ENCODE peak calls at places on chromosomes 6 and 20, in eight cellular contexts. F is stromal cell of bone marrow; G is stimulated activated CD4-positive, alpha-beta T cell treated with anti-CD3 and anti-CD28 coated beads, Interleukin-15, amount 100 ng/mL, for 48 hours; E is NCI-H2081; L is RWPE1; A is AG08395; Q is left kidney; Z is activated naive CD4-positive, alpha-beta T cell treated with anti-CD3 and anti-CD28 coated beads for 36 hours. V is an unnamed sample.

GRCh38 chr6:144415835-144416237 is 130.7 kb downstream of the UTRN start:
- DNase-seq in F (peak), G (no peak), E (no peak), L (peak), A (peak), Q (no peak), Z (no peak), V (no peak)

GRCh38 chr20:609371-609964 is 641 bp downstream of the TCF15 start:
- DNase-seq in F (no peak), G (no peak), E (peak), L (no peak), A (no peak), Q (peak), Z (no peak), V (peak)

GRCh38 chr6:116456927-116457326 is 4.2 kb upstream of the CALHM6 start:
- DNase-seq in F (no peak), G (no peak), E (no peak), L (no peak), A (no peak), Q (no peak), Z (no peak), V (no peak)

GRCh38 chr20:8796088-8796665 is 272.7 kb upstream of the PLCB4 start:
- DNase-seq in F (peak), G (no peak), E (no peak), L (no peak), A (peak), Q (no peak), Z (no peak), V (no peak)

GRCh38 chr6:111618407-111618806 is 12.7 kb upstream of the TRAF3IP2 start:
- DNase-seq in F (no peak), G (no peak), E (no peak), L (no peak), A (no peak), Q (no peak), Z (no peak), V (no peak)

GRCh38 chr6:105545206-105545920 is 142.5 kb upstream of the PREP start:
- DNase-seq in F (no peak), G (no peak), E (no peak), L (no peak), A (no peak), Q (no peak), Z (no peak), V (no peak)

GRCh38 chr20:51128198-51128597 is 105.3 kb upstream of the KCNG1 start:
- DNase-seq in F (peak), G (no peak), E (no peak), L (peak), A (peak), Q (peak), Z (peak), V (no peak)

GRCh38 chr6:146582857-146583256 is 15.9 kb upstream of the ADGB start:
- DNase-seq in F (no peak), G (no peak), E (peak), L (no peak), A (no peak), Q (no peak), Z (no peak), V (peak)

GRCh38 chr6:166474721-166475565 is 92.2 kb upstream of the MPC1 start:
- DNase-seq in F (no peak), G (no peak), E (no peak), L (no peak), A (peak), Q (no peak), Z (no peak), V (no peak)

GRCh38 chr20:1062334-1063015 is 55.9 kb upstream of the PSMF1 start:
- DNase-seq in F (peak), G (no peak), E (no peak), L (no peak), A (no peak), Q (peak), Z (no peak), V (peak)

GRCh38 chr6:132893772-132894490 is 79.6 kb downstream of the RPS12 start:
- DNase-seq in F (no peak), G (no peak), E (no peak), L (no peak), A (no peak), Q (no peak), Z (no peak), V (no peak)

GRCh38 chr6:21348462-21349195 is 244.9 kb upstream of the SOX4 start:
- DNase-seq in F (peak), G (no peak), E (peak), L (no peak), A (peak), Q (peak), Z (no peak), V (peak)

GRCh38 chr20:17758512-17758911 is 58.7 kb downstream of the BANF2 start:
- DNase-seq in F (no peak), G (no peak), E (no peak), L (no peak), A (no peak), Q (no peak), Z (no peak), V (no peak)

GRCh38 chr6:107624541-107624940 is 134.6 kb downstream of the SOBP start:
- DNase-seq in F (no peak), G (no peak), E (no peak), L (peak), A (no peak), Q (no peak), Z (no peak), V (peak)

GRCh38 chr6:43668151-43669028 is 19.2 kb downstream of the MRPS18A start:
- DNase-seq in F (no peak), G (peak), E (peak), L (no peak), A (peak), Q (peak), Z (peak), V (peak)

GRCh38 chr20:57774111-57774880 is 64.5 kb upstream of the PMEPA1 start:
- DNase-seq in F (no peak), G (no peak), E (no peak), L (no peak), A (no peak), Q (no peak), Z (no peak), V (no peak)

GRCh38 chr20:44532981-44533331 is 11.1 kb upstream of the SERINC3 start:
- DNase-seq in F (no peak), G (no peak), E (no peak), L (no peak), A (no peak), Q (no peak), Z (peak), V (no peak)

GRCh38 chr20:9019833-9020232 is 49.1 kb upstream of the PLCB4 start:
- DNase-seq in F (no peak), G (no peak), E (no peak), L (no peak), A (no peak), Q (no peak), Z (no peak), V (no peak)

GRCh38 chr20:9555781-9556180 is 41.4 kb downstream of the LAMP5 start:
- DNase-seq in F (peak), G (no peak), E (no peak), L (peak), A (no peak), Q (no peak), Z (no peak), V (no peak)

GRCh38 chr6:83442752-83443151 is 11.9 kb upstream of the ME1 start:
- DNase-seq in F (peak), G (no peak), E (no peak), L (no peak), A (peak), Q (no peak), Z (no peak), V (no peak)

GRCh38 chr6:27505209-27506027 is 32.5 kb upstream of the ZNF184 start:
- DNase-seq in F (no peak), G (peak), E (peak), L (peak), A (peak), Q (peak), Z (peak), V (peak)

GRCh38 chr20:20096421-20096820 is 44.1 kb downstream of the CFAP61 start:
- DNase-seq in F (no peak), G (no peak), E (peak), L (no peak), A (no peak), Q (no peak), Z (no peak), V (peak)

GRCh38 chr20:56572178-56572577 is 39.1 kb downstream of the FAM209B start:
- DNase-seq in F (no peak), G (no peak), E (no peak), L (no peak), A (no peak), Q (no peak), Z (no peak), V (no peak)

GRCh38 chr20:1879369-1879768 is 15.8 kb upstream of the SIRPA start:
- DNase-seq in F (no peak), G (no peak), E (no peak), L (no peak), A (no peak), Q (peak), Z (no peak), V (no peak)

GRCh38 chr6:88494401-88495140 is 328.4 kb upstream of the CNR1 start:
- DNase-seq in F (no peak), G (no peak), E (no peak), L (no peak), A (no peak), Q (no peak), Z (no peak), V (peak)

GRCh38 chr20:63628246-63628975 is 1.5 kb upstream of the GMEB2 start:
- DNase-seq in F (peak), G (no peak), E (peak), L (peak), A (peak), Q (peak), Z (peak), V (peak)

GRCh38 chr6:43870660-43871061 is 100.7 kb downstream of the VEGFA start:
- DNase-seq in F (no peak), G (no peak), E (no peak), L (no peak), A (no peak), Q (peak), Z (no peak), V (no peak)

GRCh38 chr6:32114853-32115252 is 5.7 kb upstream of the TNXB start:
- DNase-seq in F (peak), G (no peak), E (no peak), L (peak), A (peak), Q (no peak), Z (no peak), V (no peak)

GRCh38 chr6:126056355-126057004 is 70.1 kb downstream of the TRMT11 start:
- DNase-seq in F (no peak), G (no peak), E (no peak), L (no peak), A (no peak), Q (no peak), Z (no peak), V (no peak)

GRCh38 chr6:145964948-145965366 is 799 bp upstream of the SHPRH start:
- DNase-seq in F (no peak), G (no peak), E (no peak), L (no peak), A (no peak), Q (peak), Z (peak), V (peak)

GRCh38 chr6:114284281-114284680 is 58.5 kb downstream of the HS3ST5 start:
- DNase-seq in F (peak), G (no peak), E (no peak), L (no peak), A (no peak), Q (no peak), Z (no peak), V (no peak)

GRCh38 chr20:13355386-13355785 is 134.3 kb downstream of the ISM1 start:
- DNase-seq in F (no peak), G (no peak), E (no peak), L (peak), A (no peak), Q (no peak), Z (no peak), V (no peak)

GRCh38 chr6:154319231-154319858 is 37.3 kb downstream of the IPCEF1 start:
- DNase-seq in F (peak), G (no peak), E (peak), L (no peak), A (peak), Q (peak), Z (no peak), V (peak)

V was measured in NCI-H69.